ENCODE peak calls at places on chromosomes 6 and 20, in five cellular contexts. One of them, this sample, is unnamed.

GRCh38 chr20:3744806-3745685 is 12.6 kb downstream of the HSPA12B start:
- DNase-seq in uterus: peak
- DNase-seq in endothelial cell: peak
- DNase-seq in left ventricle myocardium inferior: peak
- DNase-seq in upper lobe of right lung: peak
- DNase-seq in this sample: peak

GRCh38 chr6:170031096-170031471 is 259.8 kb downstream of the DLL1 start:
- DNase-seq in uterus: no peak
- DNase-seq in endothelial cell: no peak
- DNase-seq in left ventricle myocardium inferior: peak
- DNase-seq in upper lobe of right lung: peak
- DNase-seq in this sample: no peak

GRCh38 chr6:168956141-168956838 is 297.4 kb downstream of the THBS2 start:
- DNase-seq in uterus: no peak
- DNase-seq in endothelial cell: no peak
- DNase-seq in left ventricle myocardium inferior: no peak
- DNase-seq in upper lobe of right lung: no peak
- DNase-seq in this sample: no peak

GRCh38 chr20:51528263-51529026 is 14.1 kb downstream of the NFATC2 start:
- DNase-seq in uterus: no peak
- DNase-seq in endothelial cell: no peak
- DNase-seq in left ventricle myocardium inferior: no peak
- DNase-seq in upper lobe of right lung: no peak
- DNase-seq in this sample: no peak

GRCh38 chr20:34569598-34569997 is 11.1 kb downstream of the MAP1LC3A start:
- DNase-seq in uterus: no peak
- DNase-seq in endothelial cell: no peak
- DNase-seq in left ventricle myocardium inferior: no peak
- DNase-seq in upper lobe of right lung: no peak
- DNase-seq in this sample: no peak

GRCh38 chr6:41386594-41386993 is 51.2 kb downstream of the NCR2 start:
- DNase-seq in uterus: no peak
- DNase-seq in endothelial cell: no peak
- DNase-seq in left ventricle myocardium inferior: no peak
- DNase-seq in upper lobe of right lung: no peak
- DNase-seq in this sample: no peak

GRCh38 chr6:5034328-5034727 is 30.5 kb upstream of the RPP40 start:
- DNase-seq in uterus: no peak
- DNase-seq in endothelial cell: no peak
- DNase-seq in left ventricle myocardium inferior: no peak
- DNase-seq in upper lobe of right lung: no peak
- DNase-seq in this sample: no peak

GRCh38 chr6:40931927-40932326 is 107.1 kb downstream of the UNC5CL start:
- DNase-seq in uterus: no peak
- DNase-seq in endothelial cell: no peak
- DNase-seq in left ventricle myocardium inferior: no peak
- DNase-seq in upper lobe of right lung: no peak
- DNase-seq in this sample: no peak

GRCh38 chr6:75409928-75410327 is 83.7 kb downstream of the FILIP1 start:
- DNase-seq in uterus: no peak
- DNase-seq in endothelial cell: no peak
- DNase-seq in left ventricle myocardium inferior: no peak
- DNase-seq in upper lobe of right lung: no peak
- DNase-seq in this sample: no peak

GRCh38 chr6:36323062-36323461 is 13.6 kb downstream of the BNIP5 start:
- DNase-seq in uterus: no peak
- DNase-seq in endothelial cell: peak
- DNase-seq in left ventricle myocardium inferior: no peak
- DNase-seq in upper lobe of right lung: no peak
- DNase-seq in this sample: no peak

GRCh38 chr6:149362289-149362688 is 37.8 kb upstream of the SUMO4 start:
- DNase-seq in uterus: no peak
- DNase-seq in endothelial cell: no peak
- DNase-seq in left ventricle myocardium inferior: no peak
- DNase-seq in upper lobe of right lung: no peak
- DNase-seq in this sample: no peak

GRCh38 chr20:39855799-39856198 is 833.2 kb downstream of the MAFB start:
- DNase-seq in uterus: no peak
- DNase-seq in endothelial cell: no peak
- DNase-seq in left ventricle myocardium inferior: no peak
- DNase-seq in upper lobe of right lung: no peak
- DNase-seq in this sample: peak

GRCh38 chr6:132400641-132401119 is 595 bp downstream of the MOXD1 start:
- DNase-seq in uterus: peak
- DNase-seq in endothelial cell: peak
- DNase-seq in left ventricle myocardium inferior: no peak
- DNase-seq in upper lobe of right lung: no peak
- DNase-seq in this sample: peak

GRCh38 chr6:132401941-132402275 is 633 bp upstream of the MOXD1 start:
- DNase-seq in uterus: no peak
- DNase-seq in endothelial cell: no peak
- DNase-seq in left ventricle myocardium inferior: no peak
- DNase-seq in upper lobe of right lung: no peak
- DNase-seq in this sample: no peak

GRCh38 chr6:132399376-132400074 is 1.8 kb downstream of the MOXD1 start:
- DNase-seq in uterus: no peak
- DNase-seq in endothelial cell: no peak
- DNase-seq in left ventricle myocardium inferior: no peak
- DNase-seq in upper lobe of right lung: no peak
- DNase-seq in this sample: peak

GRCh38 chr6:132404330-132404729 is 3.1 kb upstream of the MOXD1 start:
- DNase-seq in uterus: no peak
- DNase-seq in endothelial cell: no peak
- DNase-seq in left ventricle myocardium inferior: no peak
- DNase-seq in upper lobe of right lung: no peak
- DNase-seq in this sample: no peak

GRCh38 chr6:132401120-132401940 is at the start of gene MOXD1:
- DNase-seq in uterus: peak
- DNase-seq in endothelial cell: peak
- DNase-seq in left ventricle myocardium inferior: peak
- DNase-seq in upper lobe of right lung: peak
- DNase-seq in this sample: peak
- TF ChIP-seq CTCF in uterus: no peak
- TF ChIP-seq CTCF in endothelial cell: no peak
- TF ChIP-seq CTCF in left ventricle myocardium inferior: peak
- TF ChIP-seq CTCF in upper lobe of right lung: no peak
- TF ChIP-seq CTCF in this sample: no peak

DNA sequence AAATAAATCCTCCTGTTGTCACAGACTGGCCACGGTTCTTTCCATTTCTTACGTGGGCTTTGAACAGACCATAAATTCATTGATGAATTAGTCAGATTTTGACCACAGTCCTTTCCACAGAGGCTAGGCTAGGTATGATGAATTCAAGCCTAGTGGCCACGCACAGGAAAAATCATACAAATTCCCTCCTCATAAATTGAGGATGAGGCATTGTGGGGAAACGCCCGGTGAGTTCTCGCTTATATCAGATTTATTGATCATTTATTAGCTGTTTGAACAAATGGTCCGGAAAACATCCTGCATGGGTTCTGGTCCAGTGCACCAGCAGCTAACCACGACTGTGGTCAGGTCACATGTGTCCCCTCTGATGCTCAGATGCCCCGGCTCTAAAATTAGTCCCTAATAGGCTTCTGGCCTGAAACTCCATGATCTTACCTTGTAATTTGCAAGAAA is 31.4 kb upstream of the FOXC1 start:
- DNase-seq in uterus: no peak
- DNase-seq in endothelial cell: no peak
- DNase-seq in left ventricle myocardium inferior: no peak
- DNase-seq in upper lobe of right lung: no peak
- DNase-seq in this sample: no peak
- TF ChIP-seq CTCF in uterus: no peak
- TF ChIP-seq CTCF in endothelial cell: no peak
- TF ChIP-seq CTCF in left ventricle myocardium inferior: no peak
- TF ChIP-seq CTCF in upper lobe of right lung: no peak
- TF ChIP-seq CTCF in this sample: no peak

DNA sequence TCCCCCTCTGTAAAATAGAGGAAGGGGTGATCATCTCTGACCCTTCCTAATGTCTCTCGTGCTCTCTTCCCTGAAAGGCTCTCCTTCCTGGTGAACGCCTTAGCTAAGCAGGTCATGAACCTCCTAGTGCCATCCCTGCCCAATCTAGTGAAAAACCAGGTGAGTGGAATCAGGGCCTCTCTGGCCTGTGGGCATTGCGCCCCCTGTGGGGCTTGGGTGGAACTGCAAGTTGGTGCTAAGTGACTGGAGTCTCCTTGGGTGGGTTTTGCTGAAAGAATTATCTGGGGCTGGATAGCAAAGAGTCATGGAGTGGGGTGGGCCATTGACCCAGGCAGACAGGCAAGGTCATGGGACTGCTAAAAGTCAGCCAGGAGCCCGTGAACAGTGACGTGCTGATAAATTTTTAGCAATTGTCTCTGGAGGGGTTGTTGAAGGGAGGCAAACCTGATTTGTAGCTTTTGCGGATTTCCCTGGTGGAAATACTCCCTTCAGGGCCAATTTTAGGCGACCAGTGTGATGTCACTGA is 8.9 kb downstream of the BPIFB1 start:
- DNase-seq in uterus: no peak
- DNase-seq in endothelial cell: peak
- DNase-seq in left ventricle myocardium inferior: no peak
- DNase-seq in upper lobe of right lung: peak
- DNase-seq in this sample: peak
- TF ChIP-seq CTCF in uterus: peak
- TF ChIP-seq CTCF in endothelial cell: peak
- TF ChIP-seq CTCF in left ventricle myocardium inferior: peak
- TF ChIP-seq CTCF in upper lobe of right lung: peak
- TF ChIP-seq CTCF in this sample: peak

GRCh38 chr6:14120556-14120955 is 3.0 kb downstream of the CD83 start:
- DNase-seq in uterus: no peak
- DNase-seq in endothelial cell: no peak
- DNase-seq in left ventricle myocardium inferior: no peak
- DNase-seq in upper lobe of right lung: no peak
- DNase-seq in this sample: no peak

GRCh38 chr6:14119764-14120163 is 2.2 kb downstream of the CD83 start:
- DNase-seq in uterus: peak
- DNase-seq in endothelial cell: no peak
- DNase-seq in left ventricle myocardium inferior: no peak
- DNase-seq in upper lobe of right lung: no peak
- DNase-seq in this sample: no peak

GRCh38 chr6:14118444-14118843 is 872 bp downstream of the CD83 start:
- DNase-seq in uterus: no peak
- DNase-seq in endothelial cell: no peak
- DNase-seq in left ventricle myocardium inferior: no peak
- DNase-seq in upper lobe of right lung: no peak
- DNase-seq in this sample: no peak

GRCh38 chr6:14117158-14118090 is at the start of gene CD83:
- DNase-seq in uterus: peak
- DNase-seq in endothelial cell: peak
- DNase-seq in left ventricle myocardium inferior: peak
- DNase-seq in upper lobe of right lung: peak
- DNase-seq in this sample: peak

DNA sequence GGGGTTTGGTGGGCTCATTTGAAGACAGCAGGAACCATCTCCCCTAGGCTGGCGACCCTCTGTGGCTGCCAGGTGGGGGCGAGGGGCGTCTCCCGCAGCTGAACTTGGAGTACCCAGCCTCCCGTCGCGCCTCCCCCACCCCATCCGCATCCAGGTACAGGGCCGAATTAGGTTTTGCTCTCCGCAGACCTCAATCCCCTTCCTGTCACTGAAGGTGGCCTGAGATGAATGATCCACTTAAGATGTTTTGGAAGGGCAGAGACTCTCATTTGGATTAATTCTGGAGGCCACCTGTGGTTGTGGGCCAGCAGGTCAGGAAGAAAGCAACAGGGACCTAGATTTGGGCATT is 493 bp downstream of the CD83 start:
- DNase-seq in uterus: no peak
- DNase-seq in endothelial cell: no peak
- DNase-seq in left ventricle myocardium inferior: no peak
- DNase-seq in upper lobe of right lung: no peak
- DNase-seq in this sample: no peak
- TF ChIP-seq CTCF in uterus: no peak
- TF ChIP-seq CTCF in endothelial cell: no peak
- TF ChIP-seq CTCF in left ventricle myocardium inferior: no peak
- TF ChIP-seq CTCF in upper lobe of right lung: no peak
- TF ChIP-seq CTCF in this sample: no peak

GRCh38 chr6:17677602-17678001 is 29.1 kb downstream of the NUP153 start:
- DNase-seq in uterus: no peak
- DNase-seq in endothelial cell: no peak
- DNase-seq in left ventricle myocardium inferior: no peak
- DNase-seq in upper lobe of right lung: no peak
- DNase-seq in this sample: no peak

GRCh38 chr6:17672064-17672718 is 34.5 kb downstream of the NUP153 start:
- DNase-seq in uterus: no peak
- DNase-seq in endothelial cell: no peak
- DNase-seq in left ventricle myocardium inferior: no peak
- DNase-seq in upper lobe of right lung: no peak
- DNase-seq in this sample: no peak

GRCh38 chr6:17673543-17674254 is 33.0 kb downstream of the NUP153 start:
- DNase-seq in uterus: no peak
- DNase-seq in endothelial cell: no peak
- DNase-seq in left ventricle myocardium inferior: no peak
- DNase-seq in upper lobe of right lung: no peak
- DNase-seq in this sample: no peak
- TF ChIP-seq CTCF in uterus: no peak
- TF ChIP-seq CTCF in endothelial cell: no peak
- TF ChIP-seq CTCF in left ventricle myocardium inferior: no peak
- TF ChIP-seq CTCF in upper lobe of right lung: no peak
- TF ChIP-seq CTCF in this sample: no peak

DNA sequence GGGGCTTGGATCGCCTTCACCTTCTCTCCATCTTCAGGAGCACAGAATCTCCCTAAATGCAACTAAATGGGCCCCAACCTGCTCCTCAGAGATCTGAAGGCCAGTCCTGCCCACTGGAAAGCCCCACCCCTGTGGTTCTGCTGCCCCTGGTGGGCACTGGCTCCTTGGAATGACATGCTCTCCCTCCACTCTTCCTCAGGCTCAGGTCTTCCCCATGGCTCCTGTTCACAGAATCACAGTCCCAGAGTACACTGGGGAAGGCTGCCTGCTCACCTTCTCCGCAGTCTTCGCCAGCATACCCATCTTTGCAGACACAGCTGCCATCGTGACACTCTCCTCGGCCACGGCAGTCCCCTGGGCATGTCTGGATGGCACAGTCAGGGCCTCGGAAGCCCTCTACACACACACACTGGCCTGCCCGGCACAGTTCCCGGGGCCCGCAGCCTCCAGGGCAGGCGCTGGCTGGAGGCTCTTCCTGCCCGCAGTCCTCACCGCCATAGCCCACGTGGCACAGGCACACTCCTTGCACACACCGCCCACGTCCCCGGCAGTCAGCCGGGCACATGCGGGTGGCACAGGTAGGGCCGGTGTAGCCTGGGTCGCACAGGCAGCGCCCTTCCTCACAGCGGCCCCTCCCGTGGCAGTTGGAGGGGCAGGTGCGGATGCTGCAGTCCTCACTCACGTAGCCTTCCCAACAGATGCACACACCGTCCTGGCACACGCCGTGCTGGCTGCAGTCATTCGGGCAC is 13.6 kb downstream of the TNXB start:
- DNase-seq in uterus: no peak
- DNase-seq in endothelial cell: no peak
- DNase-seq in left ventricle myocardium inferior: no peak
- DNase-seq in upper lobe of right lung: peak
- DNase-seq in this sample: no peak
- TF ChIP-seq CTCF in uterus: no peak
- TF ChIP-seq CTCF in endothelial cell: no peak
- TF ChIP-seq CTCF in left ventricle myocardium inferior: no peak
- TF ChIP-seq CTCF in upper lobe of right lung: no peak
- TF ChIP-seq CTCF in this sample: no peak

GRCh38 chr20:41222703-41223102 is 85.4 kb downstream of the PLCG1 start:
- DNase-seq in uterus: no peak
- DNase-seq in endothelial cell: no peak
- DNase-seq in left ventricle myocardium inferior: no peak
- DNase-seq in upper lobe of right lung: no peak
- DNase-seq in this sample: no peak
- TF ChIP-seq CTCF in uterus: no peak
- TF ChIP-seq CTCF in endothelial cell: no peak
- TF ChIP-seq CTCF in left ventricle myocardium inferior: no peak
- TF ChIP-seq CTCF in upper lobe of right lung: no peak
- TF ChIP-seq CTCF in this sample: no peak

GRCh38 chr6:144912474-144912873 is 627.3 kb downstream of the UTRN start:
- DNase-seq in uterus: no peak
- DNase-seq in endothelial cell: no peak
- DNase-seq in left ventricle myocardium inferior: no peak
- DNase-seq in upper lobe of right lung: no peak
- DNase-seq in this sample: no peak
- TF ChIP-seq CTCF in uterus: no peak
- TF ChIP-seq CTCF in endothelial cell: no peak
- TF ChIP-seq CTCF in left ventricle myocardium inferior: no peak
- TF ChIP-seq CTCF in upper lobe of right lung: no peak
- TF ChIP-seq CTCF in this sample: no peak